ENCODE peak calls at places on chromosomes 16 and 17, in nine cellular contexts. H, Y, S, G, V, I, W, F and R are unnamed samples.

GRCh38 chr16:3131755-3132377 is 3.0 kb upstream of the ZNF213 start:
- DNase-seq in Y (no peak), H (peak), G (peak), F (no peak), W (peak), I (no peak), V (peak), S (peak), R (no peak)

GRCh38 chr17:41522301-41523224 is 3.9 kb upstream of the KRT15 start:
- DNase-seq in G (no peak), W (no peak), Y (no peak), V (no peak), S (no peak), I (no peak), F (no peak), H (no peak), R (no peak)

GRCh38 chr17:36534117-36534880 is at the start of gene MYO19:
- DNase-seq in Y (peak), I (no peak), H (peak), S (peak), W (no peak), G (peak), F (peak), V (peak), R (peak)

GRCh38 chr17:12790806-12791148 is 1.5 kb downstream of the ARHGAP44 start:
- DNase-seq in W (no peak), V (no peak), S (no peak), G (no peak), I (no peak), Y (no peak), H (no peak), F (no peak), R (no peak)

GRCh38 chr17:21505819-21506815 is 130.0 kb downstream of the KCNJ12 start:
- DNase-seq in H (no peak), Y (no peak), W (no peak), S (no peak), F (no peak), I (no peak), G (no peak), V (no peak), R (no peak)

GRCh38 chr17:76384987-76385891 is 830 bp downstream of the SPHK1 start:
- DNase-seq in F (peak), S (peak), I (no peak), Y (no peak), H (peak), V (peak), G (peak), W (no peak), R (peak)

GRCh38 chr16:53504161-53504663 is 1.2 kb upstream of the AKTIP start:
- DNase-seq in V (no peak), F (no peak), I (peak), Y (no peak), H (peak), S (peak), W (peak), G (peak), R (peak)

GRCh38 chr16:12392585-12393089 is 411.1 kb downstream of the CPPED1 start:
- DNase-seq in H (no peak), V (no peak), W (no peak), G (no peak), S (no peak), I (no peak), Y (no peak), F (no peak), R (peak)

GRCh38 chr17:49971848-49972485 is 3.0 kb downstream of the DLX4 start:
- DNase-seq in H (no peak), W (no peak), F (peak), V (no peak), G (no peak), I (no peak), Y (no peak), S (no peak), R (no peak)

GRCh38 chr16:31063495-31063842 is 10.6 kb downstream of the ZNF668 start:
- DNase-seq in F (no peak), G (no peak), Y (no peak), S (no peak), V (no peak), H (no peak), W (no peak), I (no peak), R (no peak)

GRCh38 chr16:80962879-80963278 is 43.8 kb downstream of the CMC2 start:
- DNase-seq in Y (no peak), S (no peak), V (no peak), W (no peak), G (no peak), I (no peak), H (no peak), F (no peak), R (no peak)

GRCh38 chr17:40061532-40062038 is 1.2 kb upstream of the THRA start:
- DNase-seq in G (no peak), V (no peak), H (no peak), W (no peak), I (no peak), Y (no peak), F (no peak), S (no peak), R (no peak)

GRCh38 chr17:65662166-65662565 is 100.7 kb upstream of the AXIN2 start:
- DNase-seq in Y (no peak), G (no peak), W (no peak), I (no peak), S (no peak), H (peak), V (no peak), F (peak), R (no peak)

GRCh38 chr17:77489898-77490265 is 349.1 kb downstream of the SEC14L1 start:
- DNase-seq in G (no peak), W (no peak), H (peak), F (no peak), I (no peak), V (no peak), Y (no peak), S (no peak), R (peak)

GRCh38 chr17:46888727-46889126 is 34.2 kb upstream of the GOSR2 start:
- DNase-seq in G (no peak), W (no peak), Y (no peak), S (no peak), V (no peak), F (no peak), I (no peak), H (no peak), R (no peak)

GRCh38 chr16:60413969-60414368 is 1622.3 kb downstream of the CDH8 start:
- DNase-seq in V (no peak), I (no peak), Y (no peak), W (no peak), H (no peak), F (no peak), S (no peak), G (no peak), R (no peak)

GRCh38 chr17:61364463-61364846 is 35.2 kb upstream of the TBX2 start:
- DNase-seq in I (no peak), Y (no peak), V (no peak), W (no peak), H (no peak), F (no peak), G (no peak), S (no peak), R (no peak)

GRCh38 chr16:48152226-48152625 is 3.6 kb downstream of the ABCC12 start:
- DNase-seq in H (no peak), V (no peak), Y (no peak), S (no peak), F (no peak), W (no peak), G (no peak), I (no peak), R (no peak)

GRCh38 chr16:28917095-28917494 is 7.9 kb downstream of the RABEP2 start:
- DNase-seq in G (no peak), W (no peak), S (no peak), H (no peak), V (no peak), I (no peak), Y (no peak), F (no peak), R (no peak)

GRCh38 chr17:74935585-74936469 is at the start of gene OTOP3:
- DNase-seq in H (no peak), S (peak), V (no peak), I (no peak), G (no peak), W (no peak), F (no peak), Y (no peak), R (no peak)

GRCh38 chr16:2278272-2278608 is 10.3 kb upstream of the RNPS1 start:
- DNase-seq in V (no peak), H (no peak), F (no peak), G (no peak), I (no peak), S (no peak), W (no peak), Y (no peak), R (no peak)

GRCh38 chr17:57541472-57542394 is 203.4 kb downstream of the CCDC182 start:
- DNase-seq in F (peak), V (no peak), S (no peak), G (peak), Y (no peak), H (no peak), W (no peak), I (no peak), R (no peak)

GRCh38 chr16:66045626-66046025 is 320.9 kb upstream of the CDH5 start:
- DNase-seq in F (no peak), H (peak), V (no peak), G (peak), I (no peak), W (no peak), Y (no peak), S (no peak), R (no peak)

GRCh38 chr17:40481106-40481505 is 20.3 kb downstream of the TNS4 start:
- DNase-seq in H (no peak), Y (no peak), G (no peak), F (no peak), V (no peak), W (no peak), S (no peak), I (no peak), R (no peak)

GRCh38 chr16:81266680-81267095 is 28.2 kb downstream of the BCO1 start:
- DNase-seq in S (no peak), W (no peak), H (no peak), V (peak), I (no peak), F (no peak), Y (no peak), G (no peak), R (no peak)

GRCh38 chr16:6835516-6835915 is 497.1 kb upstream of the RBFOX1 start:
- DNase-seq in V (no peak), G (no peak), W (no peak), Y (no peak), F (no peak), I (no peak), H (no peak), S (no peak), R (no peak)

GRCh38 chr16:1525871-1526607 is 7.4 kb upstream of the TMEM204 start:
- DNase-seq in V (no peak), H (no peak), Y (no peak), F (no peak), W (peak), S (no peak), G (no peak), I (peak), R (no peak)

GRCh38 chr17:32123782-32124181 is 18.5 kb upstream of the RHOT1 start:
- DNase-seq in F (no peak), G (no peak), H (peak), W (no peak), I (no peak), V (no peak), Y (no peak), S (no peak), R (no peak)

GRCh38 chr17:50209472-50210248 is 8.2 kb upstream of the COL1A1 start:
- DNase-seq in G (peak), I (no peak), H (peak), F (peak), S (peak), V (no peak), Y (no peak), W (no peak), R (peak)